ENCODE peak calls at places on chromosomes 3 and 15, in nine cellular contexts. T is upper lobe of right lung; P is heart left ventricle; U is CD8-positive, alpha-beta T cell; O is astrocyte of the spinal cord; S is PC-9; X is cardiac fibroblast; G is esophagus squamous epithelium; E is HCT116. R is an unnamed sample.

GRCh38 chr3:148856404-148856803 is 8.7 kb upstream of the CPA3 start:
- DNase-seq in T (no peak), P (no peak), U (no peak), O (no peak), S (no peak), X (no peak), G (no peak), E (no peak), R (no peak)

GRCh38 chr15:89767411-89767915 is 8.7 kb upstream of the MESP2 start:
- DNase-seq in T (no peak), P (no peak), U (no peak), O (no peak), S (peak), X (no peak), G (no peak), E (no peak), R (peak)

GRCh38 chr3:128327606-128328031 is 139.1 kb downstream of the DNAJB8 start:
- DNase-seq in T (peak), P (no peak), U (no peak), O (no peak), S (no peak), X (no peak), G (no peak), E (no peak), R (no peak)

GRCh38 chr15:43329222-43329959 is 982 bp downstream of the LCMT2 start:
- DNase-seq in T (no peak), P (no peak), U (peak), O (peak), S (no peak), X (no peak), G (no peak), E (no peak), R (no peak)

GRCh38 chr3:53822331-53822741 is 23.9 kb downstream of the CHDH start:
- DNase-seq in T (no peak), P (no peak), U (no peak), O (no peak), S (no peak), X (no peak), G (no peak), E (no peak), R (no peak)

GRCh38 chr3:138374573-138375134 is 26.3 kb downstream of the MRAS start:
- DNase-seq in T (no peak), P (no peak), U (no peak), O (no peak), S (no peak), X (peak), G (no peak), E (no peak), R (no peak)

GRCh38 chr3:197029511-197030167 is at the start of gene MELTF:
- DNase-seq in T (peak), P (peak), U (peak), O (peak), S (peak), X (peak), G (no peak), E (no peak), R (peak)

GRCh38 chr15:66772967-66773873 is 71.2 kb downstream of the SMAD6 start:
- DNase-seq in T (no peak), P (peak), U (no peak), O (peak), S (no peak), X (peak), G (no peak), E (no peak), R (peak)

GRCh38 chr3:39101022-39101689 is 6.3 kb downstream of the GORASP1 start:
- DNase-seq in T (no peak), P (no peak), U (peak), O (no peak), S (no peak), X (peak), G (no peak), E (no peak), R (peak)

GRCh38 chr3:36663666-36664291 is 100.6 kb downstream of the DCLK3 start:
- DNase-seq in T (no peak), P (no peak), U (no peak), O (peak), S (no peak), X (no peak), G (no peak), E (no peak), R (no peak)

GRCh38 chr3:195230244-195230643 is 40.7 kb downstream of the XXYLT1 start:
- DNase-seq in T (no peak), P (no peak), U (no peak), O (no peak), S (peak), X (no peak), G (no peak), E (no peak), R (no peak)

GRCh38 chr3:78517932-78518331 is 1249.9 kb downstream of the ROBO1 start:
- DNase-seq in T (no peak), P (no peak), U (no peak), O (no peak), S (no peak), X (no peak), G (no peak), E (no peak), R (no peak)

GRCh38 chr15:79872358-79873017 is 24.3 kb downstream of the MTHFS start:
- DNase-seq in T (no peak), P (no peak), U (peak), O (peak), S (no peak), X (peak), G (no peak), E (no peak), R (no peak)

GRCh38 chr3:23246651-23247050 is 43.5 kb downstream of the UBE2E2 start:
- DNase-seq in T (no peak), P (no peak), U (no peak), O (no peak), S (no peak), X (no peak), G (no peak), E (no peak), R (no peak)

GRCh38 chr15:90345859-90346258 is 6.2 kb upstream of the ZNF774 start:
- DNase-seq in T (no peak), P (no peak), U (no peak), O (no peak), S (no peak), X (no peak), G (no peak), E (no peak), R (no peak)

GRCh38 chr3:125694761-125695294 is 99.5 kb upstream of the OSBPL11 start:
- DNase-seq in T (no peak), P (no peak), U (no peak), O (no peak), S (no peak), X (no peak), G (no peak), E (no peak), R (no peak)

GRCh38 chr15:31271706-31272557 is 54.7 kb upstream of the KLF13 start:
- DNase-seq in T (no peak), P (peak), U (no peak), O (no peak), S (no peak), X (no peak), G (no peak), E (no peak), R (no peak)

GRCh38 chr3:116034797-116035196 is 410.5 kb downstream of the LSAMP start:
- DNase-seq in T (no peak), P (no peak), U (no peak), O (no peak), S (no peak), X (no peak), G (no peak), E (no peak), R (no peak)

GRCh38 chr3:72439321-72440183 is 408.7 kb downstream of the SHQ1 start:
- DNase-seq in T (no peak), P (no peak), U (no peak), O (peak), S (no peak), X (no peak), G (no peak), E (no peak), R (no peak)

GRCh38 chr3:123941150-123941941 is 19.7 kb downstream of the CCDC14 start:
- DNase-seq in T (no peak), P (no peak), U (no peak), O (peak), S (no peak), X (peak), G (no peak), E (no peak), R (no peak)

GRCh38 chr3:178193846-178194245 is 342.4 kb upstream of the KCNMB2 start:
- DNase-seq in T (no peak), P (no peak), U (no peak), O (no peak), S (no peak), X (no peak), G (no peak), E (no peak), R (no peak)

GRCh38 chr3:36903119-36903882 is 41.6 kb downstream of the TRANK1 start:
- DNase-seq in T (no peak), P (no peak), U (peak), O (no peak), S (no peak), X (peak), G (no peak), E (no peak), R (no peak)

GRCh38 chr15:70892912-70893560 is 410 bp downstream of the LRRC49 start:
- DNase-seq in T (no peak), P (peak), U (no peak), O (peak), S (peak), X (peak), G (no peak), E (no peak), R (no peak)
- TF ChIP-seq CTCF in T (peak), P (peak), U (no peak), O (peak), S (peak), X (peak), G (peak), E (peak), R (no peak)

GRCh38 chr3:32105291-32106131 is 909 bp upstream of the GPD1L start:
- DNase-seq in T (no peak), P (no peak), U (no peak), O (peak), S (peak), X (no peak), G (no peak), E (no peak), R (no peak)
- H3K4me3 ChIP-seq in T (peak), P (peak), U (peak), O (no peak), S (no peak), X (no peak), G (peak), E (peak), R (no peak)

GRCh38 chr3:117618462-117618861 is 908.9 kb downstream of the TUSC7 start:
- DNase-seq in T (peak), P (no peak), U (no peak), O (no peak), S (no peak), X (peak), G (no peak), E (no peak), R (no peak)

GRCh38 chr3:117619805-117620204 is 910.2 kb downstream of the TUSC7 start:
- DNase-seq in T (no peak), P (no peak), U (no peak), O (no peak), S (no peak), X (no peak), G (no peak), E (no peak), R (no peak)

GRCh38 chr3:117611242-117611641 is 901.7 kb downstream of the TUSC7 start:
- DNase-seq in T (no peak), P (no peak), U (no peak), O (no peak), S (no peak), X (no peak), G (no peak), E (no peak), R (no peak)

DNA sequence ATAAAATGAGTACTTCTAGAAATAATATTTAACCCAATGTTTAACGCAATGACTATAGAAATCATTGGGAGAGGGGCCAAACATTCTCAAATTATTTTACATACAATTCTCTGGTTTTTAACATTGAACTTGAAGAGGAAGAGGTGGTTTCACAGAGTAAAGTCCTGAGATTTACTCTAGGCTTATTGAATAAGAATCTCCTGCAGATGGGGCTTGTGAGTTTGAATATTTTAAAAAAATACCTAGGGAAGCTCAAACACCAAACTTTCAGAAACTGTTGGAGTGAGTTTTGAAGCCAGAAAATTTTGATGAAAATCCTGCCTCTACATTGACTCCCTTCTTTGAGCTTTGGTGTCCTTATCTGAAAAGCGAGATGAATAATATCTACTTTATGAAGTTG is 906.6 kb downstream of the TUSC7 start:
- DNase-seq in T (no peak), P (no peak), U (no peak), O (peak), S (no peak), X (no peak), G (no peak), E (no peak), R (no peak)
- TF ChIP-seq CTCF in T (no peak), P (no peak), U (no peak), O (peak), S (no peak), X (no peak), G (no peak), E (no peak), R (no peak)

GRCh38 chr15:70789213-70789612 is 25.9 kb upstream of the UACA start:
- DNase-seq in T (no peak), P (no peak), U (no peak), O (no peak), S (no peak), X (no peak), G (no peak), E (no peak), R (no peak)
- H3K4me3 ChIP-seq in T (no peak), P (no peak), U (no peak), O (no peak), S (no peak), X (no peak), G (no peak), E (no peak), R (no peak)

GRCh38 chr3:9433884-9434521 is 36.6 kb downstream of the SETD5 start:
- DNase-seq in T (no peak), P (no peak), U (no peak), O (no peak), S (no peak), X (no peak), G (no peak), E (no peak), R (no peak)
- TF ChIP-seq CTCF in T (no peak), P (no peak), U (no peak), O (no peak), S (no peak), X (no peak), G (no peak), E (no peak), R (no peak)

R was measured in pancreas.